ENCODE peak calls at places on chromosomes 4 and X, in five cellular contexts. One of them, this sample, is unnamed.

GRCh38 chrX:41131766-41132165 is 46.5 kb downstream of the USP9X start:
- DNase-seq in HCT116: no peak
- DNase-seq in mucosa of descending colon: no peak
- DNase-seq in cardiac fibroblast: no peak
- DNase-seq in MM.1S: no peak
- DNase-seq in this sample: no peak

GRCh38 chr4:54230479-54231418 is 1.7 kb downstream of the PDGFRA start:
- DNase-seq in mucosa of descending colon: peak
- DNase-seq in cardiac fibroblast: peak
- DNase-seq in MM.1S: no peak
- DNase-seq in HCT116: no peak
- DNase-seq in this sample: peak

GRCh38 chrX:15546745-15547144 is 46.1 kb downstream of the BMX start:
- DNase-seq in mucosa of descending colon: no peak
- DNase-seq in cardiac fibroblast: no peak
- DNase-seq in HCT116: no peak
- DNase-seq in MM.1S: no peak
- DNase-seq in this sample: no peak

GRCh38 chr4:53935780-53936179 is 128.6 kb downstream of the CHIC2 start:
- DNase-seq in HCT116: no peak
- DNase-seq in mucosa of descending colon: no peak
- DNase-seq in MM.1S: no peak
- DNase-seq in cardiac fibroblast: peak
- DNase-seq in this sample: peak

GRCh38 chr4:55808187-55808586 is 11.4 kb upstream of the EXOC1L start:
- DNase-seq in MM.1S: no peak
- DNase-seq in cardiac fibroblast: no peak
- DNase-seq in mucosa of descending colon: no peak
- DNase-seq in HCT116: no peak
- DNase-seq in this sample: no peak

GRCh38 chrX:78333521-78333920 is 6.1 kb upstream of the CYSLTR1 start:
- DNase-seq in cardiac fibroblast: peak
- DNase-seq in MM.1S: peak
- DNase-seq in HCT116: no peak
- DNase-seq in mucosa of descending colon: no peak
- DNase-seq in this sample: no peak

GRCh38 chr4:28462766-28463165 is 1602.1 kb downstream of the STIM2 start:
- DNase-seq in mucosa of descending colon: no peak
- DNase-seq in HCT116: no peak
- DNase-seq in MM.1S: no peak
- DNase-seq in cardiac fibroblast: no peak
- DNase-seq in this sample: no peak

GRCh38 chr4:74039065-74039763 is 725 bp upstream of the CXCL3 start:
- DNase-seq in MM.1S: no peak
- DNase-seq in HCT116: no peak
- DNase-seq in mucosa of descending colon: no peak
- DNase-seq in cardiac fibroblast: peak
- DNase-seq in this sample: peak

GRCh38 chr4:52641853-52642563 is 17.1 kb downstream of the USP46 start:
- DNase-seq in MM.1S: no peak
- DNase-seq in cardiac fibroblast: no peak
- DNase-seq in mucosa of descending colon: no peak
- DNase-seq in HCT116: peak
- DNase-seq in this sample: no peak

GRCh38 chrX:12681047-12681446 is 110.2 kb upstream of the PRPS2 start:
- DNase-seq in HCT116: no peak
- DNase-seq in mucosa of descending colon: no peak
- DNase-seq in cardiac fibroblast: no peak
- DNase-seq in MM.1S: no peak
- DNase-seq in this sample: no peak

GRCh38 chr4:183129125-183129524 is 30.1 kb downstream of the WWC2 start:
- DNase-seq in HCT116: no peak
- DNase-seq in mucosa of descending colon: no peak
- DNase-seq in MM.1S: no peak
- DNase-seq in cardiac fibroblast: no peak
- DNase-seq in this sample: no peak

GRCh38 chr4:108171541-108172230 is 3.0 kb upstream of the LEF1 start:
- DNase-seq in HCT116: no peak
- DNase-seq in cardiac fibroblast: no peak
- DNase-seq in mucosa of descending colon: peak
- DNase-seq in MM.1S: no peak
- DNase-seq in this sample: no peak

GRCh38 chr4:20265726-20266125 is 14.0 kb downstream of the SLIT2 start:
- DNase-seq in HCT116: no peak
- DNase-seq in cardiac fibroblast: no peak
- DNase-seq in mucosa of descending colon: no peak
- DNase-seq in MM.1S: no peak
- DNase-seq in this sample: no peak

GRCh38 chr4:99894998-99895397 is 771 bp upstream of the LAMTOR3 start:
- DNase-seq in cardiac fibroblast: no peak
- DNase-seq in HCT116: no peak
- DNase-seq in MM.1S: no peak
- DNase-seq in mucosa of descending colon: peak
- DNase-seq in this sample: no peak

GRCh38 chr4:99893991-99894981 is at the start of gene LAMTOR3:
- DNase-seq in cardiac fibroblast: peak
- DNase-seq in MM.1S: peak
- DNase-seq in mucosa of descending colon: peak
- DNase-seq in HCT116: peak
- DNase-seq in this sample: peak

GRCh38 chr4:99887837-99888236 is 6.4 kb downstream of the LAMTOR3 start:
- DNase-seq in cardiac fibroblast: peak
- DNase-seq in HCT116: no peak
- DNase-seq in mucosa of descending colon: no peak
- DNase-seq in MM.1S: no peak
- DNase-seq in this sample: peak

DNA sequence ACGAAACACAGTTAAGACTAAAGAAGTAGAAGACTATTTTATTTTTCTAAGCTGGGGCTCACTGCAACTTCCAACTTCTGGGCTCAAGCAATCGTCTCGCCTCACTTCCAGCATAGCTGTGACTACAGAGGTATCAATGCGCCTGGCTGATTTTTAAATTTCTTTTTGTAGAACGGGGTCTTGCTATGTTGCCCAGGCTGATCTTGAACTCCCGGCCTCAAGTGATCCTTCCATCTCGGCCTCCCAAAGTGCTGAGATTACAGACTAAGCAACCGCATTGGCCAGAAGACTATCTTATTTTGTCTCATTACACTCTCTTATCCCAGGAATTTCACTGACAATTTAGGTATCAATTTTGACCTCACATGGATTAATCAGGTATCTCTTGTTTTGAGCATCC is 1.2 kb downstream of the LAMTOR3 start:
- DNase-seq in cardiac fibroblast: no peak
- DNase-seq in HCT116: no peak
- DNase-seq in MM.1S: no peak
- DNase-seq in mucosa of descending colon: no peak
- DNase-seq in this sample: no peak
- H3K4me3 ChIP-seq in cardiac fibroblast: peak
- H3K4me3 ChIP-seq in HCT116: peak
- H3K4me3 ChIP-seq in MM.1S: peak
- H3K4me3 ChIP-seq in mucosa of descending colon: no peak
- H3K4me3 ChIP-seq in this sample: peak

GRCh38 chr4:5708829-5709680 is 696 bp upstream of the EVC2 start:
- DNase-seq in mucosa of descending colon: no peak
- DNase-seq in MM.1S: no peak
- DNase-seq in HCT116: no peak
- DNase-seq in cardiac fibroblast: no peak
- DNase-seq in this sample: peak
- H3K4me3 ChIP-seq in mucosa of descending colon: no peak
- H3K4me3 ChIP-seq in MM.1S: peak
- H3K4me3 ChIP-seq in HCT116: no peak
- H3K4me3 ChIP-seq in cardiac fibroblast: peak
- H3K4me3 ChIP-seq in this sample: peak

GRCh38 chrX:26590849-26591248 is 374.9 kb downstream of the MAGEB5 start:
- DNase-seq in MM.1S: no peak
- DNase-seq in HCT116: no peak
- DNase-seq in mucosa of descending colon: no peak
- DNase-seq in cardiac fibroblast: no peak
- DNase-seq in this sample: no peak
- H3K4me3 ChIP-seq in MM.1S: no peak
- H3K4me3 ChIP-seq in HCT116: no peak
- H3K4me3 ChIP-seq in mucosa of descending colon: no peak
- H3K4me3 ChIP-seq in cardiac fibroblast: no peak
- H3K4me3 ChIP-seq in this sample: no peak

GRCh38 chr4:138614462-138615142 is 372.5 kb upstream of the SLC7A11 start:
- DNase-seq in cardiac fibroblast: no peak
- DNase-seq in HCT116: no peak
- DNase-seq in MM.1S: no peak
- DNase-seq in mucosa of descending colon: no peak
- DNase-seq in this sample: no peak
- H3K4me3 ChIP-seq in cardiac fibroblast: no peak
- H3K4me3 ChIP-seq in HCT116: no peak
- H3K4me3 ChIP-seq in MM.1S: no peak
- H3K4me3 ChIP-seq in mucosa of descending colon: no peak
- H3K4me3 ChIP-seq in this sample: no peak